ENCODE peak calls at places on chromosome 7, in five cellular contexts. N, V, X, D and I are unnamed samples.

GRCh38 chr7:131042269-131043160 is 285.2 kb upstream of the MKLN1 start:
- DNase-seq in N (no peak), V (no peak), X (no peak), D (peak), I (no peak)

GRCh38 chr7:40583653-40584424 is 449.0 kb downstream of the SUGCT start:
- DNase-seq in N (no peak), V (no peak), X (no peak), D (no peak), I (no peak)

GRCh38 chr7:100162874-100163533 is 4.5 kb upstream of the TRAPPC14 start:
- DNase-seq in N (no peak), V (peak), X (no peak), D (no peak), I (no peak)

GRCh38 chr7:149854611-149855367 is 16.6 kb downstream of the ZNF862 start:
- DNase-seq in N (peak), V (no peak), X (peak), D (peak), I (no peak)

GRCh38 chr7:71846160-71846559 is 566.0 kb downstream of the CALN1 start:
- DNase-seq in N (no peak), V (peak), X (no peak), D (peak), I (peak)

GRCh38 chr7:114085592-114086490 is 167.0 kb upstream of the PPP1R3A start:
- DNase-seq in N (peak), V (peak), X (peak), D (peak), I (peak)

GRCh38 chr7:130891254-130892094 is 157.5 kb upstream of the KLF14 start:
- DNase-seq in N (peak), V (no peak), X (peak), D (no peak), I (no peak)

GRCh38 chr7:158724658-158725505 is 20.3 kb upstream of the NCAPG2 start:
- DNase-seq in N (no peak), V (no peak), X (no peak), D (no peak), I (no peak)

GRCh38 chr7:29146082-29146706 is at the start of gene CPVL:
- DNase-seq in N (peak), V (no peak), X (peak), D (peak), I (peak)

GRCh38 chr7:2726316-2727018 is 38.5 kb downstream of the AMZ1 start:
- DNase-seq in N (no peak), V (no peak), X (no peak), D (peak), I (no peak)

DNA sequence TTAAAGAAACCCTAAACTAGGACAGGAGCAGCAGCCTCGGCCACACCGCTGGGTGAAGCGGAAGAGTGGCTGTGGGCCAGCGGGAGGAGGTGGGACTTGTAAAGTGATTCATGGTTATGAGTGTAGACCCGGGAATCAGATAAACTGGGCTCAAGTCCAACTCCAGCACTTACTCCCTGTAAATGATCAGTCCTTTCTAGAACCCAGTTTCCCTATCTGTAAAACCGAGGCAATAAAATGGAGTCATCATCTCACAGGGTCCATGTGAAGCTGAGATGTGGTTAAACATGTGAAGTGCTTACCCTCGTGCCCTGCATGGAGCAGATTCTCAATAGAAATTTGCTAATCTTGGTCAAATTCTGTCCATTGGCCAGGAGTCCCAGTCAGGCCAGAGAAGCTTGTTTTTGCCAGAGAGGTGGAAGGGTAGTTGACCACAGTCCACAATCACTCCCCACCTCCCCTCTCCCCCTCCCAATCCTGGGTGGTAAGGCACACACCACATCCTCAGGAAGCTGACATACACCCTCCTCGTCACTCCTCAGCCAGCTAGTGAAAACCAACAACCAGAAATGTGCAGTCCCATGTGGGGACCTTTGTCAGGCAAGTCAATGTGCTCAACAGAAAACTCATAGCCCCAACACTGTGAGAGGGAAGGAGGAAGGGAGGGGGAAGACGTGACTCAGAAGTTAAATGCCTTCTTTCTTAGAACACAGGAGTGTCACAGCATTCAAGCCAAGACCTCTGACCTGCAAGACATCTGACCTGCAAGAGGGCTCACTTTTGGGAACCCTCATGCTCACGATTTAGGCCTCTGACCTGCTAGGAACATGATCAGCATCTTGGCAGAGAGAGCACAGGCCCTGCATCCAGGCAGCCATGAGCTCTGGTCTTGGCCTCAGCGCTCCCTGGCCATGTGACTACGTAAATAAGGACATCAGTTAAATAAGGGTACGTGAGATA is 145.1 kb downstream of the PLXNA4 start:
- DNase-seq in N (peak), V (peak), X (peak), D (no peak), I (no peak)
- TF ChIP-seq CTCF in N (no peak), V (no peak), X (no peak), D (no peak), I (no peak)

GRCh38 chr7:128076831-128077271 is 45.6 kb upstream of the LRRC4 start:
- DNase-seq in N (no peak), V (peak), X (peak), D (no peak), I (no peak)

GRCh38 chr7:128074736-128075135 is 43.5 kb upstream of the LRRC4 start:
- DNase-seq in N (no peak), V (no peak), X (no peak), D (no peak), I (no peak)

GRCh38 chr7:128074336-128074735 is 43.1 kb upstream of the LRRC4 start:
- DNase-seq in N (no peak), V (no peak), X (no peak), D (no peak), I (no peak)

GRCh38 chr7:128076216-128076821 is 45.1 kb upstream of the LRRC4 start:
- DNase-seq in N (no peak), V (no peak), X (no peak), D (no peak), I (no peak)

GRCh38 chr7:128075536-128076095 is 44.4 kb upstream of the LRRC4 start:
- DNase-seq in N (no peak), V (no peak), X (no peak), D (no peak), I (peak)
- TF ChIP-seq CTCF in N (no peak), V (no peak), X (no peak), D (no peak), I (no peak)

DNA sequence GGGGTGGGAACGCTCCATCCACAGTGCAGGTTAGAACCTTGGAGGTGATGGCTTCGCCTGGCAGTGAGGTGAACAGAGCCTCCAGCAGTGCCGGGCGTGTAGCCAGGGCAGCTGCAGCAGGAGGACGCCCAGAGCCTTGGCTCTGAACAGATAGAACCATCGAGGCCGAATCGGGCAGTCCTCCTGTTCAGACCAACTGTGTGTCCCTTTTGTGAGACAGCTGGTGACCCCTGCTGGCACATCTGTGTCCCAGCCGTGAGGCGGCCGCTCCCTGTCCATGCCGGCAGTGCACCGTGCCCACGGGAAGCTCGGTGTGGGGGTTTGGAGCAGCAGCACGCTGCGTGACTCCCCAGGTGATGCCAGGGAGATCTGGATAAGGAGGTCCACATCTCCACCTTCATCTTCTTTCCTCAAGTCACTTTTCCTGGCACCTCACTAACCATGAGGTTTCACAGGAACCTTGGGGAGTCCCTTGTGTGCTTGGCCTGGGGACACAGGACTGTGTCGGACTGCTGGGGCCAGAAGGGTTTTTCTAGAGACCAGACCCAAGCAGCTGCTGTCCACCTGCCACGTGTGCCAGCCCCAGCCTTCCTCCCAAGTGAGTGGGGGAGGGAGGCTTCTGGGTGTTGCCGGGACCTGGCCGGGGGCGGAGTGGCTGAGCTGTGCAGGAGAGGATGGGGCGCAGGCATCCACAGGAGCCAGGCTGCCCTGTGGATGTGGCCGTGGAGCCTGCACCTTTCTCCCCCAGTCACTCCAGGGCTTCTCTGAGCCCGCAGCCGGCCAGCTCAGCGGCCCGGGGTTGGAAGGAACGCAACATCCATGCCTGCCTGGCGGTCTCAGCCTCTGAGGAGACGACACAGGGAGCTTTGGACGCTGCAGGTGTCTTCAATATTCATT is 69.4 kb downstream of the DNAJB6 start:
- DNase-seq in N (no peak), V (peak), X (peak), D (no peak), I (no peak)
- TF ChIP-seq CTCF in N (no peak), V (peak), X (peak), D (no peak), I (no peak)

GRCh38 chr7:118586248-118586647 is 361.7 kb downstream of the ANKRD7 start:
- DNase-seq in N (no peak), V (no peak), X (no peak), D (no peak), I (no peak)

GRCh38 chr7:118590107-118590506 is 365.6 kb downstream of the ANKRD7 start:
- DNase-seq in N (no peak), V (peak), X (no peak), D (peak), I (peak)
- TF ChIP-seq CTCF in N (no peak), V (peak), X (peak), D (peak), I (peak)

GRCh38 chr7:43942997-43943701 is 16.9 kb downstream of the UBE2D4 start:
- DNase-seq in N (no peak), V (no peak), X (no peak), D (no peak), I (no peak)
- TF ChIP-seq CTCF in N (no peak), V (peak), X (no peak), D (no peak), I (no peak)

DNA sequence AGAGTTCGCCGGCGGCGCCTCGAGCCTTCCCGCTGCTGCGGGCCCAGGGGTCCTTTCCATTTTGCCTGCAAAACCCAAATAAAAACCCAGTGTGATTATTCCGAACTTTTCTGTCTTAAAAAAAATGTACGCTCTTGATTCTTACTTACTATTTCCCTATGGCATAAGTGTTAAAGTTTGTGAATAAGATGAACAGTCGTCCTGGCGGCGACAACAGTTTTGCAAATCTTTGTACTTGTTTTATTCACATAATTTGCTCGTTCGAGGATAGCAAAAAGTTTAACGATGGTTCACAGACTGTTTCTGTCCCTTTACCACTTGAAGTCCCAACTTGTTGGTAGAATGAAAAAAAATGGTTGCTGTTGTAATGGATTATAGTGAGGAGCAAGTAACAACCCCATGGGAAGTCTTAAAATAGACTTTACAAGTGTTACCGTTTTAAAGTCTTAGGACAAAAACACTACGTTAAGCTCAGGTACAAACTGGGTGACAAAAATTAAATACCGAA is 482 bp downstream of the LSM8 start:
- DNase-seq in N (peak), V (peak), X (peak), D (no peak), I (no peak)
- TF ChIP-seq CTCF in N (no peak), V (no peak), X (no peak), D (no peak), I (no peak)

GRCh38 chr7:155490697-155491628 is 33.0 kb downstream of the EN2 start:
- DNase-seq in N (peak), V (no peak), X (peak), D (peak), I (peak)
- TF ChIP-seq CTCF in N (no peak), V (no peak), X (no peak), D (no peak), I (no peak)

DNA sequence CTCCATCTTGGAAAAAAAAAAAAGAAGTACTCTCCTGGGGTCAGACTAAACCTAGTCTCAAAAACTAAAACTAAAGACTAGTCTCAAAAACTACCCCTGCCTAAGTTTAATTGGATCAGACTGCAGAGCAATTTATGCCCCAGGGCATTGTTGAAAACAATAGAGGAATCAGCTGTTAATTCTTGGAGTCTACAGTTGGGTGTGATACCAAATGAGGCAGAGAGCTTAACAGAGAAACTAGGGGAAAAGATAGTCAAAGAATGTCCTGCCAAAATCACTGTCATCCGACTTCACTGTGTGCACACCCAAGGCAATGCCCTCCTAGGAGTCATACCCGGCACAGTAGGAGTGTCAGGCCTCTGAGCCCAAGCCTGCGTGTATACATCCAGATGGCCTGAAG is 90.5 kb upstream of the TOMM7 start:
- DNase-seq in N (no peak), V (no peak), X (no peak), D (no peak), I (no peak)
- TF ChIP-seq CTCF in N (no peak), V (no peak), X (no peak), D (no peak), I (no peak)

DNA sequence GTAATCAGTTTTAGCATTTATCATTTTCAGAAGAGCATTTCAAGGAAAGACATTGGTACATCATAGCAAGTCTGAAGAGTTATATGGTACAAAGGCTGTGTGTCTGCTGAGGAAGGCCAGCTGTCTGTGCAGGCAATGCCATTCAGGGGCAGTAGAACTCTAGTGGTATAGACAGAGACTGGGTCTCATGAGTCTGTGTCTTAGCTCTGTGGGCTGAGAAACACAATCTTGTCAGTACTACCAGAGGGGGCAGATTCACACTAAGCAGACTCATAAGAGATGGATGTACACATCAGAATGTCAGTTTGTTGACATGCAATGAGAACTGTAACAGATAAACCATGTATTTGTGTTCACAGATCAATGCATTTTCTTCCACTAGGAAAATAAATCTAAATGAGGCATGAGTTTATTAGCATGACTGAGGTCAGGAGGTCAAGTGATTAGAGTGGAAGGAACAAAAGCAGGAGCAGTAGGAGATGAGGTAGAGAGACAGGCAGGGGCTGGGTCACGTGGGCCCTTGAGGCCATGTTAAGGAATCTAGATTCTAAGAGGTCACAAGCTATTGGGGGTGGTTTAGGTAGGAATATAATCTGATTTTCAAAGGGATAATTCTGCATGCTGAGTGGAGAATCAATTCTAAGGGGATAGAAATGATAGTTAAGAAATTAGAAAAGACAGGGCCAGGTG is 7.5 kb upstream of the GGCT start:
- DNase-seq in N (no peak), V (no peak), X (no peak), D (no peak), I (no peak)
- TF ChIP-seq CTCF in N (no peak), V (no peak), X (no peak), D (no peak), I (no peak)